ENCODE peak calls at places on chromosomes 2 and 18, in seven cellular contexts. E is neuronal stem cell; O is H7; W is Karpas-422; F is HCEC 1CT; Q is GM13976; B is stimulated activated naive B cell treated with anti-CD40 and anti-IgM and Interleukin-4, amounts not matched to agents 10 μg/mL and 1 μg/mL and 100 μg/mL, for 72 hours. U is an unnamed sample.

GRCh38 chr18:59057969-59058368 is 81.7 kb upstream of the SEC11C start:
- DNase-seq in W (no peak), E (no peak), F (no peak), O (no peak), B (no peak), Q (no peak), U (no peak)

GRCh38 chr2:237486819-237487448 is at the start of gene MLPH:
- DNase-seq in W (no peak), F (peak; percentile 49), B (no peak), E (peak; percentile 29), Q (no peak), O (peak; percentile 87), U (no peak)

GRCh38 chr18:70074091-70074490 is 126.4 kb upstream of the CD226 start:
- DNase-seq in B (no peak), E (no peak), W (no peak), Q (no peak), F (peak; percentile 60), O (no peak), U (no peak)

GRCh38 chr2:182444806-182445205 is 18.0 kb upstream of the PDE1A start:
- DNase-seq in E (no peak), F (no peak), O (no peak), Q (no peak), W (no peak), B (no peak), U (no peak)

GRCh38 chr2:137333386-137333972 is 568.1 kb downstream of the THSD7B start:
- DNase-seq in F (no peak), B (no peak), O (no peak), W (no peak), E (no peak), Q (no peak), U (no peak)

GRCh38 chr2:70381821-70382220 is 80.0 kb upstream of the FAM136A start:
- DNase-seq in E (no peak), O (no peak), B (no peak), F (no peak), W (no peak), Q (no peak), U (no peak)

GRCh38 chr2:113282747-113283533 is 4.2 kb upstream of the PAX8 start:
- DNase-seq in B (no peak), E (no peak), Q (no peak), W (no peak), F (peak; percentile 40), O (peak; percentile 65), U (no peak)

GRCh38 chr2:210128961-210129360 is 42.2 kb downstream of the KANSL1L start:
- DNase-seq in F (no peak), O (no peak), E (no peak), B (no peak), W (no peak), Q (no peak), U (no peak)

GRCh38 chr2:213016984-213017351 is 134.4 kb downstream of the IKZF2 start:
- DNase-seq in O (no peak), Q (no peak), B (no peak), F (no peak), E (no peak), W (no peak), U (no peak)

GRCh38 chr18:24052053-24052452 is 37.5 kb downstream of the TTC39C start:
- DNase-seq in B (no peak), W (no peak), E (no peak), O (no peak), F (peak; percentile 31), Q (no peak), U (no peak)

GRCh38 chr2:149410701-149411484 is 80.5 kb downstream of the LYPD6 start:
- DNase-seq in W (no peak), Q (no peak), B (no peak), F (peak; percentile 91), E (no peak), O (no peak), U (no peak)

U was measured in effector CD8-positive, alpha-beta T cell.